ENCODE peak calls at places on chromosomes 2 and 18, in four cellular contexts. Z is astrocyte, J is A549, G is pancreas. Q is an unnamed sample.

GRCh38 chr18:76348267-76349066 is 146.6 kb downstream of the ZNF516 start:
- DNase-seq in Z (no peak), J (no peak), G (peak; percentile 26), Q (no peak)

GRCh38 chr2:205411558-205411957 is 270.7 kb upstream of the NRP2 start:
- DNase-seq in Z (no peak), J (no peak), G (peak; percentile 84), Q (no peak)

GRCh38 chr2:159921752-159922404 is 123.9 kb upstream of the CD302 start:
- DNase-seq in Z (peak; percentile 39), J (peak; percentile 41), G (peak; percentile 24), Q (peak; percentile 94)

GRCh38 chr18:79548986-79549637 is 130.5 kb upstream of the CTDP1 start:
- DNase-seq in Z (no peak), J (no peak), G (no peak), Q (peak; percentile 70)

GRCh38 chr18:58691256-58691655 is 20.0 kb downstream of the MALT1 start:
- DNase-seq in Z (no peak), J (no peak), G (no peak), Q (no peak)

GRCh38 chr2:9288681-9289338 is 82.2 kb downstream of the ASAP2 start:
- DNase-seq in Z (peak; percentile 64), J (no peak), G (no peak), Q (no peak)

GRCh38 chr2:7014201-7014640 is 97.0 kb downstream of the RNF144A start:
- DNase-seq in Z (peak; percentile 75), J (no peak), G (no peak), Q (no peak)

GRCh38 chr2:12507295-12507694 is 209.4 kb upstream of the TRIB2 start:
- DNase-seq in Z (peak; percentile 71), J (no peak), G (no peak), Q (no peak)

GRCh38 chr2:98656800-98657199 is 48.4 kb downstream of the UNC50 start:
- DNase-seq in Z (no peak), J (no peak), G (no peak), Q (no peak)

GRCh38 chr2:192218970-192219369 is 24.2 kb upstream of the TMEFF2 start:
- DNase-seq in Z (no peak), J (no peak), G (no peak), Q (no peak)

GRCh38 chr2:24993797-24994196 is 22.0 kb upstream of the DNAJC27 start:
- DNase-seq in Z (peak; percentile 50), J (no peak), G (no peak), Q (no peak)

GRCh38 chr2:232632904-232633412 is 446 bp upstream of the EFHD1 start:
- DNase-seq in Z (no peak), J (peak; percentile 24), G (no peak), Q (no peak)

GRCh38 chr18:3281456-3282400 is 19.8 kb downstream of the MYL12B start:
- DNase-seq in Z (peak; percentile 67), J (peak; percentile 55), G (no peak), Q (no peak)

GRCh38 chr2:218999021-218999880 is 6.0 kb upstream of the CRYBA2 start:
- DNase-seq in Z (no peak), J (no peak), G (peak; percentile 27), Q (no peak)

DNA sequence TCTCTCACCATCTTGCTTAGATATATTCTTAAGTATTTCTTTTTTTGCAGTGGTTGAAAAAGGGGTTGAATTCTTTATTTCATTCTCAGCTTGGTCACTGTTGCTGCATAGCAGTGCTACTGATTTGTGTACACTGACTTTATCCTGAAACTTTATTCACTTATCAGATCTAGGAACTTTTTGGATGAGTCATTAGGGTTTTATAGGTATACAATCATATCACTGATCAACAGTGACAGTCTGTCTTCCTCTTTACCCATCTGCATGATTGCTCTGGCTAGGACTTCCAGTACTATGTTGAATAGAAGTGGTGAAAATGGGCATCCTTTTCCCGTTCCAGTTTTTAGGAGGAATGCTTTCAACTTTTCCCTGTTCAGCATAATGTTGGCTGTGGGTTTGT is 6.5 kb downstream of the STARD6 start:
- DNase-seq in Z (no peak), J (no peak), G (no peak), Q (no peak)
- H3K27ac ChIP-seq in Z (no peak overlapping the region), J (no peak overlapping the region), G (no peak overlapping the region), Q (no peak overlapping the region)

DNA sequence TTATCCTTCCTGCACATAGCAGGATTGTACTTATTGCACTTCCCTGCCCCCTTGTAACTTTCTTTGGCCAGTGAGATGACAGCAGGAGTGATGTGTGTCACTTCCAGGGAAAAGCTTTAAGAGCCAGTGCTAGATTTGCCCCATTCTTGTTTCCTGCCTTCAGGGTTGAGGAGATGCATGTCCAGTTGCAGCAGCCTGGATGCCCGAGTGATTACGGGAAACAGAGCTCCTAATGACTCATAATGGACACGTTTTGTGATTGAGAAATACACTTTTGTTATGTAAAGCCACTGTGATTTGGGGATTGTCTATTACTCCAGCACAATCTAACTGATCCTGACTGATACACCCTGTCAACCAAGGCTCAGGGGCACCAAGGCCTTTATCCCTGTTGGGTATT is 5.0 kb upstream of the TET3 start:
- DNase-seq in Z (peak; percentile 77), J (no peak), G (no peak), Q (no peak)
- H3K4me1 ChIP-seq in Z (peaks cover 24% of the 10 kb centered on the region), J (peaks cover 43% of the 10 kb centered on the region), G (peaks cover 33% of the 10 kb centered on the region), Q (peaks cover 25% of the 10 kb centered on the region)

DNA sequence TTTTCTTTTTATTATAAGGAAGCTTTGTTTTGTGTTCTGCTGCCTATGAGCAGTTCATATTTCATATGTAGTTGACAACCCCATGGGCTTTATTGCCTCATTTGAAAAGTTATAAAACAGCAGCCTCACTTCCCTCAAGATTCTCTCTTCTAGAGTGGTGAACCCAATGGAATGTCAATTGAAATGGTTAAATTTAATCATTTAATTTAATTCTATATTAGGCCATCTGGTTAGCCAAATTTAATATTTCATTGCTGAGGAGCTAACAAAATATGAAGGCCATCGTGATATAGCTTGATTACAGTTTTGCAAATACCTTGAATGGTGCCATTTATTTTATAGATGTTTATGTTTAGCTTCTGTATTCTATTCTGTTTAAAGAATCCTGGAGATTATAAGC is 72.7 kb upstream of the DOCK10 start:
- DNase-seq in Z (no peak), J (no peak), G (no peak), Q (no peak)
- H3K27ac ChIP-seq in Z (no peak overlapping the region), J (no peak overlapping the region), G (no peak overlapping the region), Q (no peak overlapping the region)

DNA sequence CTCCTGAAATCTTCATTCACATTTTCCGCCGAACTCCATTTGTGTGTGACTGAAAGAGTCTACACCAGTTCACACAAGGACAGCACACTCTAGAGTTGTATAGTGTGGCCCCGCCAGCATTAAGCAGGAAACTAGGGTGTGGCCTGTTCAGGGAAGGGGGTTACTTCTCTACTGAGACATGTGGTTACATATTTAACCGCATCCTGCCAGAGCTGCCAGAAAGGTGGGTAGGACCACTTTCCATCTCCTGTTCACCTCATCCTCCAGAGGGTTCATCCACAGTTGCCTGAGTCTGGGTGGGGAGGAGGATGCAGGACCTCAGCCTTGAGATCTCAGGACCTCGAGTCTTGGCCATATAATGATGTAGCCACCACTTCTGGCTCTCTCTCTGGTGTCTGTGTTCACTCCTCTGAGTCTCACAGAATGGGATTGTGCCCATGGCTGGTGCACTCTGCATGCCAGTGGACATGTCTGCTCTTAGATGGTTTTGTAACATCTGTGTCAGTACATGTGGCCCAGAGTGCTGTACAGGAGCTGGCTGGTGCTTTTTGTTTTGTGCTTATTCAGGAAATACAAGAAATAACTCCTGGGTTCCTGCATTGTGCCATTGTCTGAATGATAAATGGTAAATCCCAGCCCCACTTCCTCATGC is 7.7 kb upstream of the SP140L start:
- DNase-seq in Z (no peak), J (no peak), G (no peak), Q (no peak)
- H3K4me1 ChIP-seq in Z (no peaks in the 10 kb centered on the region), J (no peaks in the 10 kb centered on the region), G (no peaks in the 10 kb centered on the region), Q (peaks cover 19% of the 10 kb centered on the region)

GRCh38 chr2:1478311-1479305 is 65.3 kb downstream of the TPO start:
- DNase-seq in Z (no peak), J (no peak), G (no peak), Q (peak; percentile 66)

GRCh38 chr2:1481406-1482252 is 68.4 kb downstream of the TPO start:
- DNase-seq in Z (no peak), J (no peak), G (no peak), Q (peak; percentile 51)

GRCh38 chr2:1476617-1477195 is 63.4 kb downstream of the TPO start:
- DNase-seq in Z (no peak), J (no peak), G (no peak), Q (peak; percentile 74)

GRCh38 chr2:1480671-1481076 is 67.4 kb downstream of the TPO start:
- DNase-seq in Z (no peak), J (no peak), G (no peak), Q (no peak)

DNA sequence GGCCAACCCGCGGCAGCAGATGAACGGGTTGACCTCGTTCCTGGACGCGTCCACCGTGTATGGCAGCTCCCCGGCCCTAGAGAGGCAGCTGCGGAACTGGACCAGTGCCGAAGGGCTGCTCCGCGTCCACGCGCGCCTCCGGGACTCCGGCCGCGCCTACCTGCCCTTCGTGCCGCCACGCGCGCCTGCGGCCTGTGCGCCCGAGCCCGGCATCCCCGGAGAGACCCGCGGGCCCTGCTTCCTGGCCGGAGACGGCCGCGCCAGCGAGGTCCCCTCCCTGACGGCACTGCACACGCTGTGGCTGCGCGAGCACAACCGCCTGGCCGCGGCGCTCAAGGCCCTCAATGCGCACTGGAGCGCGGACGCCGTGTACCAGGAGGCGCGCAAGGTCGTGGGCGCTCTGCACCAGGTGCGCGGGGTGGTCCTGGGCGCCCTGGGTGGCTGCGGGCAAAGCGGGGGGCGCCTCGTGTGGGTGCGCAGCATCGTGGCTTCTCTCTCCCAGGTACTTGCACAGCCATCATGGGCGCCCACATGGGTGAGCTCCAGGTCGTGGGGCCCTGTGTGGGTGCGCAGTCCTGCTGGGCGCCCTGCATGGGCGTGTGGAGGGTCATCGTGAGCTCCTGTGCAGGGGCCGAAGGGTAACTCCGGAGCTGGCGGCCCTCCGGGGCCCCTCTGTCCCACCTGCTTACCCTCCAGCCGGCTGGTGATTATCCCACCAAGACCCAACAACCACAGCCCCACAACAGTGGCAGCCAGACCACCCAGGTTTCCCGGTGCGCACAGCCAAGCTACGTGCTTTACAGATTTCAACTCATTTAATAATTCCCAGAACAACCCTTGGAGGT is 64.2 kb downstream of the TPO start:
- DNase-seq in Z (no peak), J (no peak), G (no peak), Q (no peak)
- H3K27ac ChIP-seq in Z (no peak overlapping the region), J (no peak overlapping the region), G (no peak overlapping the region), Q (no peak overlapping the region)

GRCh38 chr2:37585295-37585908 is 86.0 kb downstream of the CDC42EP3 start:
- DNase-seq in Z (no peak), J (no peak), G (peak; percentile 71), Q (no peak)

GRCh38 chr2:37588316-37588777 is 83.1 kb downstream of the CDC42EP3 start:
- DNase-seq in Z (peak; percentile 63), J (no peak), G (no peak), Q (no peak)

GRCh38 chr2:37585982-37586621 is 85.3 kb downstream of the CDC42EP3 start:
- DNase-seq in Z (peak; percentile 98), J (no peak), G (no peak), Q (peak; percentile 52)

GRCh38 chr2:37587817-37588216 is 83.6 kb downstream of the CDC42EP3 start:
- DNase-seq in Z (no peak), J (no peak), G (no peak), Q (no peak)

GRCh38 chr2:37586663-37587409 is 84.6 kb downstream of the CDC42EP3 start:
- DNase-seq in Z (no peak), J (no peak), G (no peak), Q (no peak)
- H3K4me1 ChIP-seq in Z (peaks cover 84% of the 10 kb centered on the region), J (peaks cover 85% of the 10 kb centered on the region), G (peaks cover 48% of the 10 kb centered on the region), Q (peaks cover 52% of the 10 kb centered on the region)

DNA sequence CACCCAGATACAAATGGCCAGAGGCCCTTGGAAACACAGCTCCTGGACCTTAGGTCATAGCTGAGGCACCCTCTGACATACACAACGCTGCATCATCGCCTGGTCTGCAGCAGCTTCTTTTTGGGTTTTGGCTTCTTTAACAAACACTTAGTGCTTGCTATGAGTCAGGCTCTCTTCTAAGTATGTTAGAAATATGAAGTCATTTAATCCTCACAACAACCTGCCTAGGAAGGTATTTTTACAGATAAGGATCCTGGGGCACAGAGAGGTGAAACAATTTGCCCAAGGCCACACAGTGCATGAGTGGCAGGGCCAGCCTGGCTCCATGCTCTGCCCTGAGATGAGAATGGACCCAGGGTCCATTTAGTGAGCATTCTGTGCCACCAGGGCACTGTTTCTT is 96.6 kb downstream of the TMEM17 start:
- DNase-seq in Z (peak; percentile 30), J (no peak), G (no peak), Q (no peak)
- H3K27ac ChIP-seq in Z (no peak overlapping the region), J (no peak overlapping the region), G (no peak overlapping the region), Q (no peak overlapping the region)